ENCODE peak calls at places on chromosomes 13 and 19, in eight cellular contexts. T is colonic mucosa, S is tibial nerve, Z is heart right ventricle, R is IMR-90, A is tibial artery, N is RWPE1, X is body of pancreas. V is an unnamed sample.
A peak's percentile ranks its signal among the peaks of the same experiment; 100 is the strongest.

GRCh38 chr13:89869312-89869711 is 1478.2 kb upstream of the MIR17HG start:
- DNase-seq in T (no peak), S (no peak), Z (no peak), R (no peak), A (no peak), N (no peak), X (no peak), V (no peak)

GRCh38 chr19:28627669-28628068 is 585.3 kb downstream of the UQCRFS1 start:
- DNase-seq in T (no peak), S (no peak), Z (no peak), R (no peak), A (no peak), N (no peak), X (no peak), V (no peak)

GRCh38 chr13:83780201-83780600 is 102.1 kb downstream of the SLITRK1 start:
- DNase-seq in T (no peak), S (no peak), Z (no peak), R (peak; percentile 15), A (no peak), N (no peak), X (peak; percentile 5), V (no peak)

GRCh38 chr19:47494211-47494547 is 10.2 kb upstream of the KPTN start:
- DNase-seq in T (no peak), S (no peak), Z (no peak), R (no peak), A (no peak), N (no peak), X (no peak), V (no peak)

GRCh38 chr19:46428278-46429141 is at the start of gene PNMA8C:
- DNase-seq in T (no peak), S (no peak), Z (peak; percentile 80), R (peak; percentile 63), A (peak; percentile 62), N (no peak), X (peak; percentile 71), V (peak; percentile 43)

GRCh38 chr13:89897681-89898080 is 1449.8 kb upstream of the MIR17HG start:
- DNase-seq in T (no peak), S (no peak), Z (no peak), R (no peak), A (no peak), N (no peak), X (no peak), V (no peak)

GRCh38 chr13:70729369-70729768 is 621.1 kb upstream of the KLHL1 start:
- DNase-seq in T (no peak), S (no peak), Z (no peak), R (no peak), A (no peak), N (no peak), X (no peak), V (no peak)

GRCh38 chr19:7863157-7863970 is 10.8 kb downstream of the PRR36 start:
- DNase-seq in T (no peak), S (no peak), Z (no peak), R (no peak), A (no peak), N (no peak), X (no peak), V (no peak)

GRCh38 chr19:18046066-18046718 is 38.2 kb downstream of the ARRDC2 start:
- DNase-seq in T (no peak), S (no peak), Z (no peak), R (peak; percentile 82), A (no peak), N (peak; percentile 58), X (peak; percentile 43), V (peak; percentile 24)

GRCh38 chr13:25752957-25753540 is 298.8 kb downstream of the SHISA2 start:
- DNase-seq in T (peak; percentile 68), S (peak; percentile 14), Z (peak; percentile 32), R (peak; percentile 36), A (peak; percentile 75), N (peak; percentile 51), X (peak; percentile 43), V (peak; percentile 22)

GRCh38 chr13:20882206-20882605 is 20.3 kb downstream of the XPO4 start:
- DNase-seq in T (no peak), S (no peak), Z (no peak), R (peak; percentile 8), A (no peak), N (no peak), X (no peak), V (no peak)

GRCh38 chr13:28047784-28048388 is 52.5 kb downstream of the FLT3 start:
- DNase-seq in T (no peak), S (no peak), Z (no peak), R (peak; percentile 79), A (no peak), N (peak; percentile 23), X (no peak), V (no peak)

GRCh38 chr13:18943721-18944391 is 237.8 kb downstream of the TUBA3C start:
- DNase-seq in T (no peak), S (no peak), Z (no peak), R (no peak), A (no peak), N (no peak), X (no peak), V (no peak)

GRCh38 chr19:9909251-9909650 is 27.1 kb downstream of the OLFM2 start:
- DNase-seq in T (no peak), S (no peak), Z (no peak), R (no peak), A (no peak), N (no peak), X (no peak), V (no peak)

GRCh38 chr19:11377237-11377636 is 2.8 kb downstream of the SWSAP1 start:
- DNase-seq in T (no peak), S (no peak), Z (no peak), R (peak; percentile 94), A (peak; percentile 63), N (peak; percentile 46), X (no peak), V (peak; percentile 64)

GRCh38 chr13:42355118-42355840 is 83.3 kb downstream of the AKAP11 start:
- DNase-seq in T (no peak), S (no peak), Z (no peak), R (no peak), A (no peak), N (no peak), X (no peak), V (no peak)

GRCh38 chr13:110396913-110397379 is 89.9 kb downstream of the COL4A2 start:
- DNase-seq in T (peak; percentile 52), S (peak; percentile 87), Z (peak; percentile 77), R (peak; percentile 100), A (peak; percentile 98), N (peak; percentile 84), X (peak; percentile 79), V (peak; percentile 94)

GRCh38 chr19:3387645-3388589 is 21.5 kb downstream of the NFIC start:
- DNase-seq in T (peak; percentile 92), S (peak; percentile 68), Z (peak; percentile 88), R (peak; percentile 39), A (peak; percentile 85), N (peak; percentile 82), X (peak; percentile 95), V (peak; percentile 80)

GRCh38 chr13:110354715-110355473 is 47.8 kb downstream of the COL4A2 start:
- DNase-seq in T (no peak), S (no peak), Z (no peak), R (no peak), A (no peak), N (no peak), X (peak; percentile 34), V (no peak)

GRCh38 chr19:28242317-28242927 is 970.5 kb downstream of the UQCRFS1 start:
- DNase-seq in T (peak; percentile 43), S (no peak), Z (no peak), R (no peak), A (no peak), N (peak; percentile 5), X (peak; percentile 25), V (no peak)

GRCh38 chr13:66927562-66927961 is 302.6 kb downstream of the PCDH9 start:
- DNase-seq in T (no peak), S (no peak), Z (no peak), R (no peak), A (no peak), N (no peak), X (no peak), V (no peak)

GRCh38 chr13:100707818-100708740 is 33.5 kb upstream of the TMTC4 start:
- DNase-seq in T (no peak), S (no peak), Z (no peak), R (no peak), A (no peak), N (no peak), X (no peak), V (no peak)

GRCh38 chr19:18408053-18408476 is 10.6 kb upstream of the LRRC25 start:
- DNase-seq in T (peak; percentile 82), S (no peak), Z (peak; percentile 58), R (no peak), A (no peak), N (no peak), X (peak; percentile 62), V (no peak)

DNA sequence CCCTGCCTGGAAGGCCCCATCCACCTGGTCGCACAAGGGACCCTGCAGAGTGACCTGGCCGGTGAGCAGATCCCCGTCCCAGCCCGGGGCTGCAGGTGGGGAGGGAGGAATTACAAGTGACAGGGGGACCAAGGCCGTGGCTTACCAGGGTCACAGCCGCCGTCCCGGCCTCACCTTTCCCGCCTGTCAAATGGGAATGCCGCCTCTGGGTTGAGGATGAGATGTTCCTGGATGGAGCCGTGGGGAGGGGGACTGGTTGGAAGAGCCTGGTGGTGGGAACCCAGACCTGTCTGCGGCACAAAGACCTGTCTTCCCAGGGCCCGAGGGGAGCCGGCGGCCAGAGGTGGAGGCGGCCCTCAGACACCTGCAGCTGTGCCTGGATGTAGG is 5.5 kb downstream of the PLK5 start:
- DNase-seq in T (no peak), S (no peak), Z (no peak), R (no peak), A (no peak), N (no peak), X (no peak), V (no peak)
- H3K27ac ChIP-seq in T (no peak overlapping the region), S (no peak overlapping the region), Z (no peak overlapping the region), R (no peak overlapping the region), A (no peak overlapping the region), N (no peak overlapping the region), X (no peak overlapping the region), V (no peak overlapping the region)

GRCh38 chr19:38617764-38618589 is at the start of gene MAP4K1:
- DNase-seq in T (peak; percentile 63), S (no peak), Z (peak; percentile 59), R (no peak), A (peak; percentile 29), N (no peak), X (peak; percentile 27), V (no peak)
- H3K27ac ChIP-seq in T (peak within 1 kb of the TSS; percentile 78), S (peak within 1 kb of the TSS; percentile 73), Z (peak within 1 kb of the TSS; percentile 66), R (peak within 1 kb of the TSS; percentile 51), A (peak within 1 kb of the TSS; percentile 83), N (peak within 1 kb of the TSS; percentile 89), X (peak within 1 kb of the TSS; percentile 76), V (peak within 1 kb of the TSS; percentile 58)

DNA sequence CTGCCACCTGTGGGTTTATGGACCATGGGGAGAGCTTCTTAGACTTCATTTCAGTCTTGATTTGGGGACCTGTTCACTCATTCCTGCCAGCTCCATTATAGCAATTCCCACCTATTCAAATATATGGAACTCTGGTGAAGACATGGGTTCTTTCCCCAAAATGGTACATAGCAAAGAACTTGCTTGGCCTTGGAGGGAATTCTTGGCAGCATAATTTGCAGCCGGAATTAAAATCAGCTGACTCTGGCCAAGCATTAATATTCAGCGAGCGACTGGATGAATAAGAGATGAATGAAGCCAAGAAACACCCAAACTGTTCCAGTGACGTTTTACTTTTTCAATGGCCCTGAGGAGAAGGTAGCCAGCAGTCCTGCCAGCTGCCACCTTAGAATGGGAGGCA is 88.4 kb upstream of the SOX1 start:
- DNase-seq in T (no peak), S (no peak), Z (no peak), R (no peak), A (no peak), N (no peak), X (no peak), V (no peak)
- H3K27ac ChIP-seq in T (no peak overlapping the region), S (no peak overlapping the region), Z (no peak overlapping the region), R (no peak overlapping the region), A (no peak overlapping the region), N (no peak overlapping the region), X (no peak overlapping the region), V (no peak overlapping the region)

GRCh38 chr13:63435668-63436275 is 2020.1 kb upstream of the PCDH20 start:
- DNase-seq in T (no peak), S (no peak), Z (no peak), R (peak; percentile 100), A (no peak), N (peak; percentile 70), X (no peak), V (no peak)
- H3K27ac ChIP-seq in T (no peak overlapping the region), S (no peak overlapping the region), Z (no peak overlapping the region), R (peak overlapping the region; percentile 80), A (no peak overlapping the region), N (no peak overlapping the region), X (no peak overlapping the region), V (no peak overlapping the region)

V was measured in uterus.